ENCODE peak calls at places on chromosome 13, in seven cellular contexts. P is CMK; E is HTR-8/SVneo; X is CD4-positive, alpha-beta T cell; I is AG08396; A is brain microvascular endothelial cell; L is fibroblast of gingiva. H is an unnamed sample.

GRCh38 chr13:41562083-41562482 is 104.7 kb downstream of the RGCC start:
- DNase-seq in P (no peak), E (peak), X (no peak), I (peak), A (peak), L (peak), H (peak)

GRCh38 chr13:30905932-30906383 is at the start of gene MEDAG:
- DNase-seq in P (no peak), E (no peak), X (no peak), I (no peak), A (peak), L (peak), H (peak)

GRCh38 chr13:36783883-36784282 is 35.1 kb upstream of the RFXAP start:
- DNase-seq in P (no peak), E (no peak), X (no peak), I (no peak), A (no peak), L (no peak), H (no peak)

GRCh38 chr13:31978021-31978420 is 53.6 kb upstream of the FRY start:
- DNase-seq in P (no peak), E (no peak), X (no peak), I (no peak), A (no peak), L (no peak), H (no peak)

GRCh38 chr13:38166121-38166520 is 183.5 kb upstream of the UFM1 start:
- DNase-seq in P (no peak), E (no peak), X (no peak), I (peak), A (peak), L (no peak), H (no peak)

GRCh38 chr13:113273856-113274590 is 23.0 kb upstream of the LAMP1 start:
- DNase-seq in P (no peak), E (no peak), X (no peak), I (peak), A (peak), L (peak), H (peak)

GRCh38 chr13:106917024-106917491 is 349.1 kb upstream of the ARGLU1 start:
- DNase-seq in P (no peak), E (no peak), X (no peak), I (peak), A (no peak), L (no peak), H (peak)

GRCh38 chr13:91817250-91817649 is 418.8 kb downstream of the GPC5 start:
- DNase-seq in P (no peak), E (no peak), X (no peak), I (no peak), A (peak), L (no peak), H (no peak)

GRCh38 chr13:50645092-50645491 is 198.4 kb downstream of the DLEU7 start:
- DNase-seq in P (no peak), E (peak), X (no peak), I (no peak), A (peak), L (no peak), H (no peak)

GRCh38 chr13:44311011-44311481 is 62.6 kb upstream of the SERP2 start:
- DNase-seq in P (no peak), E (no peak), X (no peak), I (no peak), A (no peak), L (peak), H (no peak)

GRCh38 chr13:113627136-113627535 is 30.9 kb downstream of the ATP4B start:
- DNase-seq in P (no peak), E (no peak), X (no peak), I (no peak), A (no peak), L (no peak), H (no peak)

GRCh38 chr13:31982540-31982939 is 49.0 kb upstream of the FRY start:
- DNase-seq in P (no peak), E (peak), X (no peak), I (peak), A (peak), L (peak), H (peak)

GRCh38 chr13:110316196-110316595 is 9.1 kb downstream of the COL4A2 start:
- DNase-seq in P (no peak), E (no peak), X (no peak), I (no peak), A (no peak), L (no peak), H (no peak)

GRCh38 chr13:100646030-100646673 is 28.4 kb downstream of the TMTC4 start:
- DNase-seq in P (no peak), E (peak), X (no peak), I (peak), A (peak), L (peak), H (peak)

GRCh38 chr13:41487222-41487621 is 29.9 kb downstream of the RGCC start:
- DNase-seq in P (no peak), E (no peak), X (no peak), I (no peak), A (no peak), L (no peak), H (no peak)

GRCh38 chr13:94968040-94968756 is 255.9 kb upstream of the SOX21 start:
- DNase-seq in P (no peak), E (no peak), X (no peak), I (peak), A (no peak), L (no peak), H (peak)

GRCh38 chr13:50196118-50196517 is 180.9 kb downstream of the KCNRG start:
- DNase-seq in P (no peak), E (no peak), X (no peak), I (no peak), A (no peak), L (peak), H (no peak)

GRCh38 chr13:35179494-35179893 is 237.4 kb downstream of the NBEA start:
- DNase-seq in P (no peak), E (peak), X (no peak), I (peak), A (no peak), L (peak), H (peak)

GRCh38 chr13:111429064-111429558 is 108.7 kb downstream of the TEX29 start:
- DNase-seq in P (peak), E (peak), X (no peak), I (peak), A (peak), L (no peak), H (peak)

GRCh38 chr13:99165753-99166587 is 34.7 kb upstream of the UBAC2 start:
- DNase-seq in P (no peak), E (no peak), X (no peak), I (no peak), A (no peak), L (no peak), H (no peak)

GRCh38 chr13:91193358-91193757 is 154.1 kb upstream of the MIR17HG start:
- DNase-seq in P (no peak), E (no peak), X (no peak), I (no peak), A (no peak), L (no peak), H (no peak)

GRCh38 chr13:23505007-23505406 is 65.2 kb upstream of the TNFRSF19 start:
- DNase-seq in P (no peak), E (no peak), X (no peak), I (peak), A (peak), L (peak), H (peak)

GRCh38 chr13:94579063-94579462 is 16.9 kb downstream of the TGDS start:
- DNase-seq in P (no peak), E (no peak), X (no peak), I (no peak), A (no peak), L (no peak), H (no peak)

GRCh38 chr13:76813874-76814273 is 72.3 kb downstream of the KCTD12 start:
- DNase-seq in P (no peak), E (no peak), X (no peak), I (no peak), A (no peak), L (no peak), H (no peak)

GRCh38 chr13:45704211-45704739 is 2.2 kb downstream of the CBY2 start:
- DNase-seq in P (no peak), E (no peak), X (no peak), I (no peak), A (no peak), L (no peak), H (no peak)

GRCh38 chr13:40666905-40667621 is 622 bp upstream of the FOXO1 start:
- DNase-seq in P (peak), E (no peak), X (peak), I (no peak), A (no peak), L (no peak), H (no peak)

GRCh38 chr13:51004918-51005460 is 95.4 kb downstream of the RNASEH2B start:
- DNase-seq in P (no peak), E (no peak), X (no peak), I (no peak), A (no peak), L (no peak), H (no peak)

GRCh38 chr13:108963846-108964600 is 334.6 kb downstream of the MYO16 start:
- DNase-seq in P (no peak), E (no peak), X (no peak), I (peak), A (peak), L (peak), H (peak)

GRCh38 chr13:101453784-101454201 is 1.3 kb downstream of the ITGBL1 start:
- DNase-seq in P (no peak), E (no peak), X (no peak), I (no peak), A (no peak), L (no peak), H (no peak)

GRCh38 chr13:60852886-60853285 is 455.9 kb downstream of the TDRD3 start:
- DNase-seq in P (no peak), E (no peak), X (no peak), I (no peak), A (no peak), L (no peak), H (no peak)

H was measured in AG08395.